ENCODE peak calls at places on chromosomes 7 and 10, in four cellular contexts. One of them, this sample, is unnamed.

GRCh38 chr10:21003240-21003822 is 106.2 kb upstream of the NEBL start:
- DNase-seq in Kasumi-1: no peak
- DNase-seq in endothelial cell: no peak
- DNase-seq in NCI-H1092 treated with DMSO at 0.1 percent for 48 hours: no peak
- DNase-seq in this sample: no peak

GRCh38 chr7:139914306-139914747 is 85.3 kb downstream of the TBXAS1 start:
- DNase-seq in Kasumi-1: no peak
- DNase-seq in endothelial cell: no peak
- DNase-seq in NCI-H1092 treated with DMSO at 0.1 percent for 48 hours: no peak
- DNase-seq in this sample: no peak

GRCh38 chr7:6520163-6520981 is 30.9 kb downstream of the GRID2IP start:
- DNase-seq in Kasumi-1: no peak
- DNase-seq in endothelial cell: no peak
- DNase-seq in NCI-H1092 treated with DMSO at 0.1 percent for 48 hours: no peak
- DNase-seq in this sample: no peak

GRCh38 chr7:151432658-151433521 is 7.1 kb downstream of the CRYGN start:
- DNase-seq in Kasumi-1: peak
- DNase-seq in endothelial cell: no peak
- DNase-seq in NCI-H1092 treated with DMSO at 0.1 percent for 48 hours: no peak
- DNase-seq in this sample: peak

GRCh38 chr10:46296629-46297275 is 10.0 kb downstream of the ANTXRL start:
- DNase-seq in Kasumi-1: no peak
- DNase-seq in endothelial cell: no peak
- DNase-seq in NCI-H1092 treated with DMSO at 0.1 percent for 48 hours: no peak
- DNase-seq in this sample: no peak

GRCh38 chr7:73850781-73851207 is 8.5 kb upstream of the METTL27 start:
- DNase-seq in Kasumi-1: no peak
- DNase-seq in endothelial cell: no peak
- DNase-seq in NCI-H1092 treated with DMSO at 0.1 percent for 48 hours: no peak
- DNase-seq in this sample: no peak

GRCh38 chr10:110138197-110138812 is 69.1 kb upstream of the MXI1 start:
- DNase-seq in Kasumi-1: peak
- DNase-seq in endothelial cell: no peak
- DNase-seq in NCI-H1092 treated with DMSO at 0.1 percent for 48 hours: peak
- DNase-seq in this sample: peak

GRCh38 chr7:34247468-34247867 is 342.1 kb downstream of the BMPER start:
- DNase-seq in Kasumi-1: no peak
- DNase-seq in endothelial cell: no peak
- DNase-seq in NCI-H1092 treated with DMSO at 0.1 percent for 48 hours: no peak
- DNase-seq in this sample: no peak

GRCh38 chr10:76119515-76119914 is 688.1 kb downstream of the LRMDA start:
- DNase-seq in Kasumi-1: no peak
- DNase-seq in endothelial cell: no peak
- DNase-seq in NCI-H1092 treated with DMSO at 0.1 percent for 48 hours: no peak
- DNase-seq in this sample: no peak

GRCh38 chr10:117537436-117537903 is 5.1 kb upstream of the EMX2 start:
- DNase-seq in Kasumi-1: peak
- DNase-seq in endothelial cell: peak
- DNase-seq in NCI-H1092 treated with DMSO at 0.1 percent for 48 hours: no peak
- DNase-seq in this sample: peak

GRCh38 chr7:27750336-27750735 is 10.4 kb downstream of the TAX1BP1 start:
- DNase-seq in Kasumi-1: no peak
- DNase-seq in endothelial cell: no peak
- DNase-seq in NCI-H1092 treated with DMSO at 0.1 percent for 48 hours: no peak
- DNase-seq in this sample: peak

GRCh38 chr7:28755255-28755654 is 202.9 kb downstream of the TRIL start:
- DNase-seq in Kasumi-1: no peak
- DNase-seq in endothelial cell: no peak
- DNase-seq in NCI-H1092 treated with DMSO at 0.1 percent for 48 hours: no peak
- DNase-seq in this sample: no peak

GRCh38 chr7:156620246-156620775 is 20.3 kb upstream of the RNF32 start:
- DNase-seq in Kasumi-1: no peak
- DNase-seq in endothelial cell: no peak
- DNase-seq in NCI-H1092 treated with DMSO at 0.1 percent for 48 hours: no peak
- DNase-seq in this sample: no peak

GRCh38 chr7:66443946-66444345 is 184.7 kb upstream of the KCTD7 start:
- DNase-seq in Kasumi-1: peak
- DNase-seq in endothelial cell: no peak
- DNase-seq in NCI-H1092 treated with DMSO at 0.1 percent for 48 hours: no peak
- DNase-seq in this sample: peak

GRCh38 chr10:51679841-51680240 is 19.6 kb downstream of the CSTF2T start:
- DNase-seq in Kasumi-1: no peak
- DNase-seq in endothelial cell: no peak
- DNase-seq in NCI-H1092 treated with DMSO at 0.1 percent for 48 hours: no peak
- DNase-seq in this sample: no peak

GRCh38 chr7:150949564-150949963 is 28.6 kb downstream of the KCNH2 start:
- DNase-seq in Kasumi-1: no peak
- DNase-seq in endothelial cell: no peak
- DNase-seq in NCI-H1092 treated with DMSO at 0.1 percent for 48 hours: no peak
- DNase-seq in this sample: peak

GRCh38 chr7:95527033-95527775 is 41.5 kb downstream of the ASB4 start:
- DNase-seq in Kasumi-1: peak
- DNase-seq in endothelial cell: peak
- DNase-seq in NCI-H1092 treated with DMSO at 0.1 percent for 48 hours: peak
- DNase-seq in this sample: peak

GRCh38 chr7:27161721-27162547 is 3.4 kb downstream of the HOXA9 start:
- DNase-seq in Kasumi-1: no peak
- DNase-seq in endothelial cell: no peak
- DNase-seq in NCI-H1092 treated with DMSO at 0.1 percent for 48 hours: no peak
- DNase-seq in this sample: peak

GRCh38 chr7:155122831-155123230 is 52.7 kb downstream of the HTR5A start:
- DNase-seq in Kasumi-1: no peak
- DNase-seq in endothelial cell: no peak
- DNase-seq in NCI-H1092 treated with DMSO at 0.1 percent for 48 hours: no peak
- DNase-seq in this sample: no peak

GRCh38 chr10:97849101-97849490 is 547 bp upstream of the GOLGA7B start:
- DNase-seq in Kasumi-1: peak
- DNase-seq in endothelial cell: no peak
- DNase-seq in NCI-H1092 treated with DMSO at 0.1 percent for 48 hours: peak
- DNase-seq in this sample: peak

GRCh38 chr7:1785839-1786238 is 115.8 kb downstream of the ELFN1 start:
- DNase-seq in Kasumi-1: no peak
- DNase-seq in endothelial cell: no peak
- DNase-seq in NCI-H1092 treated with DMSO at 0.1 percent for 48 hours: no peak
- DNase-seq in this sample: no peak

GRCh38 chr7:99579956-99580777 is 17.9 kb upstream of the TMEM225B start:
- DNase-seq in Kasumi-1: no peak
- DNase-seq in endothelial cell: peak
- DNase-seq in NCI-H1092 treated with DMSO at 0.1 percent for 48 hours: peak
- DNase-seq in this sample: no peak

GRCh38 chr10:3323865-3324498 is 151.4 kb upstream of the PITRM1 start:
- DNase-seq in Kasumi-1: no peak
- DNase-seq in endothelial cell: no peak
- DNase-seq in NCI-H1092 treated with DMSO at 0.1 percent for 48 hours: no peak
- DNase-seq in this sample: no peak

GRCh38 chr7:131560061-131560460 is 3.6 kb upstream of the PODXL start:
- DNase-seq in Kasumi-1: no peak
- DNase-seq in endothelial cell: no peak
- DNase-seq in NCI-H1092 treated with DMSO at 0.1 percent for 48 hours: no peak
- DNase-seq in this sample: no peak

GRCh38 chr10:101285519-101286070 is 56.3 kb upstream of the LBX1 start:
- DNase-seq in Kasumi-1: no peak
- DNase-seq in endothelial cell: no peak
- DNase-seq in NCI-H1092 treated with DMSO at 0.1 percent for 48 hours: peak
- DNase-seq in this sample: no peak

GRCh38 chr7:131836733-131837132 is 280.3 kb upstream of the PODXL start:
- DNase-seq in Kasumi-1: no peak
- DNase-seq in endothelial cell: no peak
- DNase-seq in NCI-H1092 treated with DMSO at 0.1 percent for 48 hours: no peak
- DNase-seq in this sample: no peak

GRCh38 chr10:129951251-129951808 is 12.7 kb downstream of the EBF3 start:
- DNase-seq in Kasumi-1: no peak
- DNase-seq in endothelial cell: no peak
- DNase-seq in NCI-H1092 treated with DMSO at 0.1 percent for 48 hours: no peak
- DNase-seq in this sample: no peak

GRCh38 chr7:2811476-2812118 is 32.5 kb downstream of the GNA12 start:
- DNase-seq in Kasumi-1: no peak
- DNase-seq in endothelial cell: no peak
- DNase-seq in NCI-H1092 treated with DMSO at 0.1 percent for 48 hours: no peak
- DNase-seq in this sample: no peak

GRCh38 chr7:27162930-27163775 is 2.2 kb downstream of the HOXA9 start:
- DNase-seq in Kasumi-1: no peak
- DNase-seq in endothelial cell: no peak
- DNase-seq in NCI-H1092 treated with DMSO at 0.1 percent for 48 hours: no peak
- DNase-seq in this sample: peak

GRCh38 chr7:55571534-55572377 is 546 bp downstream of the VOPP1 start:
- DNase-seq in Kasumi-1: peak
- DNase-seq in endothelial cell: peak
- DNase-seq in NCI-H1092 treated with DMSO at 0.1 percent for 48 hours: peak
- DNase-seq in this sample: peak

GRCh38 chr7:70113543-70113942 is 515.3 kb downstream of the AUTS2 start:
- DNase-seq in Kasumi-1: no peak
- DNase-seq in endothelial cell: no peak
- DNase-seq in NCI-H1092 treated with DMSO at 0.1 percent for 48 hours: no peak
- DNase-seq in this sample: no peak

GRCh38 chr10:79418886-79419595 is 26.4 kb downstream of the ZCCHC24 start:
- DNase-seq in Kasumi-1: no peak
- DNase-seq in endothelial cell: no peak
- DNase-seq in NCI-H1092 treated with DMSO at 0.1 percent for 48 hours: no peak
- DNase-seq in this sample: no peak

GRCh38 chr10:55464083-55464482 is 663.1 kb upstream of the PCDH15 start:
- DNase-seq in Kasumi-1: no peak
- DNase-seq in endothelial cell: no peak
- DNase-seq in NCI-H1092 treated with DMSO at 0.1 percent for 48 hours: no peak
- DNase-seq in this sample: no peak

GRCh38 chr10:97701438-97702064 is 12.0 kb upstream of the MARVELD1 start:
- DNase-seq in Kasumi-1: peak
- DNase-seq in endothelial cell: peak
- DNase-seq in NCI-H1092 treated with DMSO at 0.1 percent for 48 hours: peak
- DNase-seq in this sample: peak

GRCh38 chr7:11831727-11832495 is at the start of gene THSD7A:
- DNase-seq in Kasumi-1: no peak
- DNase-seq in endothelial cell: peak
- DNase-seq in NCI-H1092 treated with DMSO at 0.1 percent for 48 hours: peak
- DNase-seq in this sample: peak

GRCh38 chr10:81018898-81019890 is 481.5 kb downstream of the SH2D4B start:
- DNase-seq in Kasumi-1: peak
- DNase-seq in endothelial cell: peak
- DNase-seq in NCI-H1092 treated with DMSO at 0.1 percent for 48 hours: peak
- DNase-seq in this sample: peak

GRCh38 chr7:48011323-48011722 is 17.6 kb downstream of the SUN3 start:
- DNase-seq in Kasumi-1: no peak
- DNase-seq in endothelial cell: no peak
- DNase-seq in NCI-H1092 treated with DMSO at 0.1 percent for 48 hours: no peak
- DNase-seq in this sample: no peak

GRCh38 chr10:8053446-8054242 is 844 bp upstream of the GATA3 start:
- DNase-seq in Kasumi-1: peak
- DNase-seq in endothelial cell: peak
- DNase-seq in NCI-H1092 treated with DMSO at 0.1 percent for 48 hours: peak
- DNase-seq in this sample: peak

GRCh38 chr7:52715701-52716100 is 319.7 kb upstream of the POM121L12 start:
- DNase-seq in Kasumi-1: no peak
- DNase-seq in endothelial cell: no peak
- DNase-seq in NCI-H1092 treated with DMSO at 0.1 percent for 48 hours: no peak
- DNase-seq in this sample: no peak

GRCh38 chr10:133325761-133326463 is 10.8 kb downstream of the CALY start:
- DNase-seq in Kasumi-1: no peak
- DNase-seq in endothelial cell: no peak
- DNase-seq in NCI-H1092 treated with DMSO at 0.1 percent for 48 hours: no peak
- DNase-seq in this sample: no peak